ENCODE peak calls at places on chromosome 22, in seven cellular contexts. S, O, P, U, K, G and E are unnamed samples.
A peak's percentile ranks its signal among the peaks of the same experiment; 100 is the strongest.

GRCh38 chr22:16717699-16718558 is 107.3 kb downstream of the XKR3 start:
- DNase-seq in P (no peak), U (no peak), G (no peak), K (no peak), S (no peak), O (no peak), E (peak; percentile 31)

GRCh38 chr22:47193606-47194316 is 431.3 kb downstream of the TBC1D22A start:
- DNase-seq in O (no peak), P (no peak), K (no peak), G (no peak), S (no peak), U (no peak), E (no peak)

GRCh38 chr22:41478891-41479521 is 10.1 kb downstream of the ACO2 start:
- DNase-seq in O (no peak), G (no peak), P (no peak), U (peak; percentile 59), S (no peak), K (peak; percentile 52), E (no peak)

GRCh38 chr22:39428597-39429071 is 28.2 kb upstream of the MGAT3 start:
- DNase-seq in U (no peak), G (peak; percentile 100), O (peak; percentile 74), P (peak; percentile 94), S (peak; percentile 80), K (no peak), E (no peak)

GRCh38 chr22:31075961-31076360 is 5.2 kb upstream of the SMTN start:
- DNase-seq in U (peak; percentile 41), P (no peak), O (no peak), K (no peak), G (no peak), S (no peak), E (no peak)

GRCh38 chr22:50308597-50308935 is 1.1 kb upstream of the PLXNB2 start:
- DNase-seq in P (peak; percentile 71), K (peak; percentile 86), G (peak; percentile 27), S (no peak), U (peak; percentile 40), O (no peak), E (no peak)

GRCh38 chr22:38681784-38682335 is at the start of gene TOMM22:
- DNase-seq in K (peak; percentile 92), P (peak; percentile 90), U (peak; percentile 83), S (peak; percentile 73), G (peak; percentile 92), O (peak; percentile 75), E (peak; percentile 86)

GRCh38 chr22:41822289-41823057 is 10.4 kb upstream of the SREBF2 start:
- DNase-seq in K (peak; percentile 83), O (no peak), U (peak; percentile 82), P (no peak), S (no peak), G (peak; percentile 84), E (peak; percentile 64)

GRCh38 chr22:46453006-46453828 is 84.2 kb downstream of the CELSR1 start:
- DNase-seq in S (no peak), G (no peak), P (no peak), K (no peak), U (no peak), O (no peak), E (no peak)

GRCh38 chr22:47304191-47304831 is 541.9 kb downstream of the TBC1D22A start:
- DNase-seq in U (no peak), S (no peak), G (no peak), P (no peak), O (no peak), K (no peak), E (no peak)

GRCh38 chr22:27501191-27501936 is 300.2 kb downstream of the MN1 start:
- DNase-seq in G (no peak), S (no peak), U (no peak), K (no peak), O (no peak), P (no peak), E (no peak)

GRCh38 chr22:39215430-39216142 is 29.2 kb downstream of the PDGFB start:
- DNase-seq in K (no peak), G (peak; percentile 64), P (peak; percentile 71), U (no peak), S (no peak), O (no peak), E (peak; percentile 28)

GRCh38 chr22:40237788-40238424 is 60.2 kb downstream of the TNRC6B start:
- DNase-seq in O (no peak), K (no peak), G (no peak), U (no peak), S (no peak), P (no peak), E (no peak)

GRCh38 chr22:24954114-24954463 is 1.6 kb downstream of the KIAA1671 start:
- DNase-seq in P (no peak), O (no peak), G (peak; percentile 40), K (peak; percentile 47), S (no peak), U (no peak), E (no peak)

GRCh38 chr22:19210188-19210587 is 31.7 kb upstream of the SLC25A1 start:
- DNase-seq in U (no peak), O (no peak), G (no peak), P (no peak), S (no peak), K (no peak), E (no peak)

GRCh38 chr22:19204640-19205039 is 26.1 kb upstream of the SLC25A1 start:
- DNase-seq in G (no peak), S (no peak), P (no peak), O (no peak), U (no peak), K (no peak), E (peak; percentile 52)

GRCh38 chr22:19207902-19208283 is 29.4 kb upstream of the SLC25A1 start:
- DNase-seq in K (no peak), U (no peak), S (no peak), O (no peak), G (no peak), P (no peak), E (no peak)

GRCh38 chr22:19206287-19206686 is 27.8 kb upstream of the SLC25A1 start:
- DNase-seq in G (no peak), P (no peak), K (no peak), U (no peak), O (no peak), S (no peak), E (no peak)

DNA sequence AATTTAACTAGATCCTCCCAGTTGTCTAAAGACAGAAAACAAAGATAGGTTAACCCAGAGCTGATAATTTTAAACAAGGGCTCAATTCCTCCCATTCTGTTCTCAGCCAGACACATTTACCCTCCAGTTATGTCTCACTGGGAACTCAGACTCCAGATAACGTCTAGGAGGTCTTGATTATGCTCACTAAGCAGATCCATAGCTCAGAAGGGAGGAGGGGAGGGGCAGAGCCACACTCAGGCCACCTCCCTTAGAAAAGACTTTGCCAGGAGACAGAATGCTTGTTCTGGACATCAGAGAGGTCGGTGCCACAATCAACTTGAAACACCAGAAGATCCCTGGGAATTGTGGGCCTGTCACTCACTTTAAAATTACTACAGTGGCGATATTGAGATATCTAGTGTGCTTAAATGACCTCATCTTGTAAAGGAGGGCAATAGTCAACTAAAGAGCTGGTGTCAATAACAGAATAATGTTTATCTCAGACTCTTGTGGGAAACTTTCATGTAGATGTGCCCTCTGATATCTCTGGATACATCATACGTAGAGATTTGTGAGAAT is 29.8 kb upstream of the SLC25A1 start:
- DNase-seq in O (no peak), S (no peak), P (no peak), G (no peak), U (no peak), K (no peak), E (no peak)
- H3K79me1 ChIP-seq in O (no peaks in the 10 kb centered on the region), S (no peaks in the 10 kb centered on the region), P (no peaks in the 10 kb centered on the region), G (no peaks in the 10 kb centered on the region), U (no peaks in the 10 kb centered on the region), K (no peaks in the 10 kb centered on the region), E (no peaks in the 10 kb centered on the region)

DNA sequence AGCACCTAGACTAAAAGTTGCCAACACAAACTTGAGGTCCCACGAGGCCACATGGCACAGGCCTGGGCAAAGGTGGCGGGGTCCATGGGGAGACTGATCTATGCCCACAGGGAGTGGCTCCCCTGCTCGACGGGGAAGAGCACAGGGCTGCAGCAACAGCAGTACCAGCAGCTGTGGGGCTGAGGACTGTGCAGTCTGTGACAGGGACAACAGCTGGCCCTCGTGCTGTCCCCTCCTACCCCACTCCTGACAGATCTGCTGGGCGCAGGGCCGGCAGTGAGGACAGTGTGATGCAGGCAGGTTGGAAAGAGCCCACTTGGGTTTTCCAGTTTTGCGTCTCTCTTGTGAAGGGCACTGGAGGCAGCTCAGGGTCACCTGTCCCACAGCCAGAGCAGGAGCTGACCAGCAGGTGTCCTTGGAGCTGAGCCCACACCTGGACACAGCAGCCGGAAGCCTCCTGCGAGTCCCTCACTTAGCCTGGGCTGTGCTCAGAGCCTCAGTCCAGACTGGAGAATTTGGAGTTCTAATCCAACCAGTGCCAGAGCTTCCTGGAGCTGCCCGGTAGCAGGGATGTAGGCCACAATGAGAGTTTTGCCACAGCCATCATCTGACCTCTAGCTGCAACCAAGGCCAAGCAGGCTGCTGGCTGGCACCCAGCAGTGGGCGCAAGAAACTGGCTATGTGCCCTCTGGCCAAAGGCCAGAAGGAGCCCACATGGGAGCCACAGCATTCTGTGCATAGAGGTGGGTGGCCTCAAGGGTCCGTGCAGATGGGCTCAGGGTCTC is 3.6 kb upstream of the GAS2L1 start:
- DNase-seq in K (no peak), O (no peak), S (no peak), P (peak; percentile 57), U (no peak), G (peak; percentile 19), E (peak; percentile 37)
- H3K4ac ChIP-seq in K (no peak overlapping the region), O (no peak overlapping the region), S (no peak overlapping the region), P (no peak overlapping the region), U (no peak overlapping the region), G (no peak overlapping the region), E (no peak overlapping the region)

DNA sequence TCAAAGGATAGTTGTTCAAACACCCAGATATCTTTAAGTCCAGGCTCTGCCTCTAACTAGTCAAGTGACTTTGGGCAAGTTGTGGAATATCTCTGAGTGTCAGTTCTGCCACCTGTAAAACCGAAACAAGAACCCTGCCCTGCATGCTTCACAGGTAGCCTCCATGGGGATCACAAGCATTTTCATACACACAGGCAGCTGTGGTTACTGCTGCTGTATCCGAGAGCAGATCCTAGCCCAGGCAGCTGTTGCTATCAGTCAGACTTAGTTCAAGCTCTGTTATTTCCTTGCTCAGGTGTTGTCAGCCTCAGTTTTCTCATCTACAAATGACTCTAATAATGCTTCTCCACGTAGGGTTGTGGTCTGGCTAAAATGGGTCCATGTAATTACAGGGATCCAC is 6.5 kb upstream of the RASD2 start:
- DNase-seq in G (no peak), O (no peak), K (no peak), S (no peak), P (no peak), U (no peak), E (no peak)
- H3K79me1 ChIP-seq in G (no peaks in the 10 kb centered on the region), O (no peaks in the 10 kb centered on the region), K (no peaks in the 10 kb centered on the region), S (no peaks in the 10 kb centered on the region), P (no peaks in the 10 kb centered on the region), U (no peaks in the 10 kb centered on the region), E (no peaks in the 10 kb centered on the region)

GRCh38 chr22:32780726-32781310 is 20.7 kb upstream of the TIMP3 start:
- DNase-seq in P (no peak), U (no peak), G (no peak), K (no peak), S (no peak), O (no peak), E (no peak)

GRCh38 chr22:32775957-32776356 is 25.5 kb upstream of the TIMP3 start:
- DNase-seq in S (no peak), K (no peak), U (no peak), P (no peak), G (peak; percentile 60), O (no peak), E (no peak)

GRCh38 chr22:32777997-32778396 is 23.5 kb upstream of the TIMP3 start:
- DNase-seq in O (no peak), G (peak; percentile 40), P (no peak), U (no peak), S (no peak), K (no peak), E (no peak)

GRCh38 chr22:32776800-32777199 is 24.7 kb upstream of the TIMP3 start:
- DNase-seq in K (no peak), O (no peak), U (no peak), P (no peak), S (no peak), G (no peak), E (no peak)

GRCh38 chr22:32776397-32776796 is 25.1 kb upstream of the TIMP3 start:
- DNase-seq in O (no peak), G (no peak), S (no peak), P (no peak), U (no peak), K (no peak), E (no peak)
- H3K4ac ChIP-seq in O (no peak overlapping the region), G (no peak overlapping the region), S (no peak overlapping the region), P (no peak overlapping the region), U (no peak overlapping the region), K (no peak overlapping the region), E (no peak overlapping the region)